ENCODE peak calls at places on chromosome 9, in eight cellular contexts. One of them, this sample, is unnamed.

GRCh38 chr9:99011161-99011709 is 67.5 kb downstream of the COL15A1 start:
- DNase-seq in pancreas: no peak
- DNase-seq in aorta: no peak
- DNase-seq in SJCRH30: no peak
- DNase-seq in cardiac muscle cell: peak; percentile 16
- DNase-seq in testis: no peak
- DNase-seq in sigmoid colon: no peak
- DNase-seq in naive thymus-derived CD4-positive, alpha-beta T cell: no peak
- DNase-seq in this sample: no peak

GRCh38 chr9:98916660-98917059 is 27.0 kb upstream of the COL15A1 start:
- DNase-seq in pancreas: peak; percentile 66
- DNase-seq in aorta: peak; percentile 56
- DNase-seq in SJCRH30: peak; percentile 91
- DNase-seq in cardiac muscle cell: peak; percentile 49
- DNase-seq in testis: peak; percentile 90
- DNase-seq in sigmoid colon: peak; percentile 88
- DNase-seq in naive thymus-derived CD4-positive, alpha-beta T cell: no peak
- DNase-seq in this sample: peak; percentile 79

GRCh38 chr9:7368410-7369292 is 430.9 kb downstream of the DMAC1 start:
- DNase-seq in pancreas: no peak
- DNase-seq in aorta: no peak
- DNase-seq in SJCRH30: no peak
- DNase-seq in cardiac muscle cell: peak; percentile 48
- DNase-seq in testis: no peak
- DNase-seq in sigmoid colon: no peak
- DNase-seq in naive thymus-derived CD4-positive, alpha-beta T cell: no peak
- DNase-seq in this sample: peak; percentile 28

GRCh38 chr9:103649086-103649485 is 445.0 kb upstream of the SMC2 start:
- DNase-seq in pancreas: no peak
- DNase-seq in aorta: no peak
- DNase-seq in SJCRH30: no peak
- DNase-seq in cardiac muscle cell: no peak
- DNase-seq in testis: no peak
- DNase-seq in sigmoid colon: no peak
- DNase-seq in naive thymus-derived CD4-positive, alpha-beta T cell: no peak
- DNase-seq in this sample: no peak

GRCh38 chr9:19642256-19642655 is 146.6 kb downstream of the SLC24A2 start:
- DNase-seq in pancreas: no peak
- DNase-seq in aorta: no peak
- DNase-seq in SJCRH30: no peak
- DNase-seq in cardiac muscle cell: no peak
- DNase-seq in testis: no peak
- DNase-seq in sigmoid colon: no peak
- DNase-seq in naive thymus-derived CD4-positive, alpha-beta T cell: no peak
- DNase-seq in this sample: no peak

GRCh38 chr9:95381243-95381642 is 63.7 kb upstream of the FANCC start:
- DNase-seq in pancreas: no peak
- DNase-seq in aorta: no peak
- DNase-seq in SJCRH30: no peak
- DNase-seq in cardiac muscle cell: no peak
- DNase-seq in testis: no peak
- DNase-seq in sigmoid colon: no peak
- DNase-seq in naive thymus-derived CD4-positive, alpha-beta T cell: no peak
- DNase-seq in this sample: no peak

GRCh38 chr9:19445452-19445851 is 36.6 kb downstream of the ACER2 start:
- DNase-seq in pancreas: no peak
- DNase-seq in aorta: no peak
- DNase-seq in SJCRH30: no peak
- DNase-seq in cardiac muscle cell: peak; percentile 48
- DNase-seq in testis: no peak
- DNase-seq in sigmoid colon: no peak
- DNase-seq in naive thymus-derived CD4-positive, alpha-beta T cell: no peak
- DNase-seq in this sample: no peak

GRCh38 chr9:73137286-73137899 is 14.3 kb upstream of the ANXA1 start:
- DNase-seq in pancreas: no peak
- DNase-seq in aorta: no peak
- DNase-seq in SJCRH30: no peak
- DNase-seq in cardiac muscle cell: no peak
- DNase-seq in testis: no peak
- DNase-seq in sigmoid colon: no peak
- DNase-seq in naive thymus-derived CD4-positive, alpha-beta T cell: no peak
- DNase-seq in this sample: no peak

GRCh38 chr9:2502760-2503159 is 118.8 kb upstream of the VLDLR start:
- DNase-seq in pancreas: no peak
- DNase-seq in aorta: no peak
- DNase-seq in SJCRH30: no peak
- DNase-seq in cardiac muscle cell: no peak
- DNase-seq in testis: no peak
- DNase-seq in sigmoid colon: no peak
- DNase-seq in naive thymus-derived CD4-positive, alpha-beta T cell: no peak
- DNase-seq in this sample: no peak

GRCh38 chr9:16371306-16371705 is 499.2 kb downstream of the BNC2 start:
- DNase-seq in pancreas: no peak
- DNase-seq in aorta: no peak
- DNase-seq in SJCRH30: peak; percentile 52
- DNase-seq in cardiac muscle cell: no peak
- DNase-seq in testis: no peak
- DNase-seq in sigmoid colon: no peak
- DNase-seq in naive thymus-derived CD4-positive, alpha-beta T cell: no peak
- DNase-seq in this sample: no peak

GRCh38 chr9:129518074-129518473 is 102.8 kb downstream of the C9orf50 start:
- DNase-seq in pancreas: no peak
- DNase-seq in aorta: no peak
- DNase-seq in SJCRH30: no peak
- DNase-seq in cardiac muscle cell: no peak
- DNase-seq in testis: no peak
- DNase-seq in sigmoid colon: no peak
- DNase-seq in naive thymus-derived CD4-positive, alpha-beta T cell: no peak
- DNase-seq in this sample: no peak

GRCh38 chr9:137588891-137589290 is 1.4 kb downstream of the ZMYND19 start:
- DNase-seq in pancreas: no peak
- DNase-seq in aorta: no peak
- DNase-seq in SJCRH30: no peak
- DNase-seq in cardiac muscle cell: no peak
- DNase-seq in testis: no peak
- DNase-seq in sigmoid colon: no peak
- DNase-seq in naive thymus-derived CD4-positive, alpha-beta T cell: no peak
- DNase-seq in this sample: no peak
- H3K4me1 ChIP-seq in pancreas: peaks cover 25% of the 10 kb centered on the region
- H3K4me1 ChIP-seq in aorta: no peaks in the 10 kb centered on the region
- H3K4me1 ChIP-seq in SJCRH30: no peaks in the 10 kb centered on the region
- H3K4me1 ChIP-seq in cardiac muscle cell: peaks cover 4% of the 10 kb centered on the region
- H3K4me1 ChIP-seq in testis: peaks cover 9% of the 10 kb centered on the region
- H3K4me1 ChIP-seq in sigmoid colon: no peaks in the 10 kb centered on the region
- H3K4me1 ChIP-seq in naive thymus-derived CD4-positive, alpha-beta T cell: no peaks in the 10 kb centered on the region
- H3K4me1 ChIP-seq in this sample: no peaks in the 10 kb centered on the region

GRCh38 chr9:127976943-127977871 is 3.6 kb downstream of the EEIG1 start:
- DNase-seq in pancreas: no peak
- DNase-seq in aorta: no peak
- DNase-seq in SJCRH30: no peak
- DNase-seq in cardiac muscle cell: no peak
- DNase-seq in testis: no peak
- DNase-seq in sigmoid colon: no peak
- DNase-seq in naive thymus-derived CD4-positive, alpha-beta T cell: no peak
- DNase-seq in this sample: no peak

GRCh38 chr9:127976498-127976897 is 4.3 kb downstream of the EEIG1 start:
- DNase-seq in pancreas: peak; percentile 78
- DNase-seq in aorta: no peak
- DNase-seq in SJCRH30: no peak
- DNase-seq in cardiac muscle cell: no peak
- DNase-seq in testis: no peak
- DNase-seq in sigmoid colon: no peak
- DNase-seq in naive thymus-derived CD4-positive, alpha-beta T cell: peak; percentile 63
- DNase-seq in this sample: no peak

GRCh38 chr9:127974769-127975261 is 6.0 kb downstream of the EEIG1 start:
- DNase-seq in pancreas: no peak
- DNase-seq in aorta: peak; percentile 82
- DNase-seq in SJCRH30: no peak
- DNase-seq in cardiac muscle cell: no peak
- DNase-seq in testis: no peak
- DNase-seq in sigmoid colon: peak; percentile 89
- DNase-seq in naive thymus-derived CD4-positive, alpha-beta T cell: no peak
- DNase-seq in this sample: peak; percentile 79

GRCh38 chr9:127974002-127974768 is 6.6 kb downstream of the EEIG1 start:
- DNase-seq in pancreas: peak; percentile 29
- DNase-seq in aorta: no peak
- DNase-seq in SJCRH30: no peak
- DNase-seq in cardiac muscle cell: no peak
- DNase-seq in testis: no peak
- DNase-seq in sigmoid colon: peak; percentile 68
- DNase-seq in naive thymus-derived CD4-positive, alpha-beta T cell: no peak
- DNase-seq in this sample: no peak

GRCh38 chr9:127975376-127976315 is 5.1 kb downstream of the EEIG1 start:
- DNase-seq in pancreas: no peak
- DNase-seq in aorta: no peak
- DNase-seq in SJCRH30: no peak
- DNase-seq in cardiac muscle cell: no peak
- DNase-seq in testis: no peak
- DNase-seq in sigmoid colon: no peak
- DNase-seq in naive thymus-derived CD4-positive, alpha-beta T cell: no peak
- DNase-seq in this sample: no peak
- H3K4me1 ChIP-seq in pancreas: peaks cover 67% of the 10 kb centered on the region
- H3K4me1 ChIP-seq in aorta: peaks cover 7% of the 10 kb centered on the region
- H3K4me1 ChIP-seq in SJCRH30: peaks cover 19% of the 10 kb centered on the region
- H3K4me1 ChIP-seq in cardiac muscle cell: peaks cover 68% of the 10 kb centered on the region
- H3K4me1 ChIP-seq in testis: peaks cover 68% of the 10 kb centered on the region
- H3K4me1 ChIP-seq in sigmoid colon: no peaks in the 10 kb centered on the region
- H3K4me1 ChIP-seq in naive thymus-derived CD4-positive, alpha-beta T cell: peaks cover 68% of the 10 kb centered on the region
- H3K4me1 ChIP-seq in this sample: peaks cover 23% of the 10 kb centered on the region

GRCh38 chr9:93320591-93321219 is 130.8 kb upstream of the FAM120A start:
- DNase-seq in pancreas: no peak
- DNase-seq in aorta: no peak
- DNase-seq in SJCRH30: no peak
- DNase-seq in cardiac muscle cell: no peak
- DNase-seq in testis: no peak
- DNase-seq in sigmoid colon: no peak
- DNase-seq in naive thymus-derived CD4-positive, alpha-beta T cell: no peak
- DNase-seq in this sample: no peak

GRCh38 chr9:93318441-93318840 is 133.0 kb upstream of the FAM120A start:
- DNase-seq in pancreas: no peak
- DNase-seq in aorta: no peak
- DNase-seq in SJCRH30: no peak
- DNase-seq in cardiac muscle cell: no peak
- DNase-seq in testis: no peak
- DNase-seq in sigmoid colon: no peak
- DNase-seq in naive thymus-derived CD4-positive, alpha-beta T cell: no peak
- DNase-seq in this sample: no peak

GRCh38 chr9:93319301-93319991 is 132.0 kb upstream of the FAM120A start:
- DNase-seq in pancreas: no peak
- DNase-seq in aorta: no peak
- DNase-seq in SJCRH30: no peak
- DNase-seq in cardiac muscle cell: no peak
- DNase-seq in testis: no peak
- DNase-seq in sigmoid colon: peak; percentile 56
- DNase-seq in naive thymus-derived CD4-positive, alpha-beta T cell: no peak
- DNase-seq in this sample: no peak

GRCh38 chr9:93319992-93320490 is 131.4 kb upstream of the FAM120A start:
- DNase-seq in pancreas: no peak
- DNase-seq in aorta: no peak
- DNase-seq in SJCRH30: peak; percentile 84
- DNase-seq in cardiac muscle cell: no peak
- DNase-seq in testis: no peak
- DNase-seq in sigmoid colon: no peak
- DNase-seq in naive thymus-derived CD4-positive, alpha-beta T cell: no peak
- DNase-seq in this sample: no peak

GRCh38 chr9:93321220-93321610 is 130.3 kb upstream of the FAM120A start:
- DNase-seq in pancreas: no peak
- DNase-seq in aorta: no peak
- DNase-seq in SJCRH30: no peak
- DNase-seq in cardiac muscle cell: no peak
- DNase-seq in testis: no peak
- DNase-seq in sigmoid colon: no peak
- DNase-seq in naive thymus-derived CD4-positive, alpha-beta T cell: no peak
- DNase-seq in this sample: no peak
- H3K4me1 ChIP-seq in pancreas: no peaks in the 10 kb centered on the region
- H3K4me1 ChIP-seq in aorta: no peaks in the 10 kb centered on the region
- H3K4me1 ChIP-seq in SJCRH30: peaks cover 10% of the 10 kb centered on the region
- H3K4me1 ChIP-seq in cardiac muscle cell: no peaks in the 10 kb centered on the region
- H3K4me1 ChIP-seq in testis: no peaks in the 10 kb centered on the region
- H3K4me1 ChIP-seq in sigmoid colon: no peaks in the 10 kb centered on the region
- H3K4me1 ChIP-seq in naive thymus-derived CD4-positive, alpha-beta T cell: no peaks in the 10 kb centered on the region
- H3K4me1 ChIP-seq in this sample: no peaks in the 10 kb centered on the region

DNA sequence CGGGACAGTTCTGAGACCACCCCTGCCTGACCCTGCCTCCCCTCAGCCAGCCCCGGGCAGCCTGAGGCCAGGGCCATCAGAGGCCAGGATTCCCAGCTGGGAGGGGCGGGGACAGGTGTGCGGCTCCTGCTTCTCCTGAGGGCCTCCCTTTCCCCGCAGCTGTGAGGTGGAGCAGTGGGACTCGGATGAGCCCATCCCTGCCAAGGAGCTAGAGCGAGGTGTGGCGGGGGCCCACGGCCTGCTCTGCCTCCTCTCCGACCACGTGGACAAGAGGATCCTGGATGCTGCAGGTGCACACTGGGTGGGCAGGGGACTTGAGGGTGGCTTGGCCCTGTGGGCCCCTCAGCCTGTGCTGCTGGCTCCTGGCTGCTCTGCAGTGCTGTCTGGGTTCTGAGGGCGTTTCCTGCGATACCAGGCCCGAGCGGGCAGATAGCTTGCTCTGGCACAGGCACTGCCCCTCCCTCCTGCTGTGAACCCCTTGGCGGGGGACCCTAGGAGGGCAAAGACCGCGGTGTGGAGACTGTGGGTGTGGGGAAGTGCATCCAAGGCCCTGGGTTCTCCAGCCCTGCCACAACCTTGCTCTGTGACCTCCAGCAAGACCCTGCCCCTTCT is 2.3 kb downstream of the GRHPR start:
- DNase-seq in pancreas: no peak
- DNase-seq in aorta: no peak
- DNase-seq in SJCRH30: no peak
- DNase-seq in cardiac muscle cell: no peak
- DNase-seq in testis: no peak
- DNase-seq in sigmoid colon: no peak
- DNase-seq in naive thymus-derived CD4-positive, alpha-beta T cell: no peak
- DNase-seq in this sample: no peak
- H3K4me1 ChIP-seq in pancreas: peaks cover 24% of the 10 kb centered on the region
- H3K4me1 ChIP-seq in aorta: no peaks in the 10 kb centered on the region
- H3K4me1 ChIP-seq in SJCRH30: no peaks in the 10 kb centered on the region
- H3K4me1 ChIP-seq in cardiac muscle cell: peaks cover 23% of the 10 kb centered on the region
- H3K4me1 ChIP-seq in testis: peaks cover 33% of the 10 kb centered on the region
- H3K4me1 ChIP-seq in sigmoid colon: no peaks in the 10 kb centered on the region
- H3K4me1 ChIP-seq in naive thymus-derived CD4-positive, alpha-beta T cell: peaks cover 12% of the 10 kb centered on the region
- H3K4me1 ChIP-seq in this sample: peaks cover 12% of the 10 kb centered on the region